ENCODE peak calls at places on chromosomes 6 and 20, in six cellular contexts. I is left ventricle myocardium inferior, X is gastrocnemius medialis, S is cardiac fibroblast, K is fibroblast of pulmonary artery, H is A673. P is an unnamed sample.

GRCh38 chr6:1817033-1817761 is 207.5 kb downstream of the FOXC1 start:
- DNase-seq in S (peak; percentile 64), I (no peak), X (no peak), K (peak; percentile 78), H (no peak), P (no peak)

GRCh38 chr6:150273457-150274309 is 95.1 kb upstream of the IYD start:
- DNase-seq in I (no peak), H (no peak), K (no peak), X (peak; percentile 84), S (no peak), P (no peak)

GRCh38 chr6:20876016-20876415 is 341.8 kb downstream of the CDKAL1 start:
- DNase-seq in S (peak; percentile 40), I (no peak), X (no peak), K (peak; percentile 50), H (peak; percentile 86), P (no peak)

GRCh38 chr20:43963872-43964791 is 49.5 kb downstream of the TOX2 start:
- DNase-seq in S (peak; percentile 83), H (peak; percentile 84), I (peak; percentile 63), K (peak; percentile 82), X (peak; percentile 35), P (no peak)

GRCh38 chr20:20273281-20273680 is 94.6 kb upstream of the INSM1 start:
- DNase-seq in K (no peak), I (no peak), X (no peak), H (no peak), S (no peak), P (peak; percentile 17)

GRCh38 chr20:48689388-48689787 is 138.4 kb downstream of the PREX1 start:
- DNase-seq in I (no peak), X (no peak), K (no peak), H (no peak), S (no peak), P (no peak)

GRCh38 chr20:41340327-41341055 is at the start of gene LPIN3:
- DNase-seq in S (peak; percentile 95), H (peak; percentile 89), X (peak; percentile 75), I (peak; percentile 92), K (peak; percentile 87), P (peak; percentile 89)

GRCh38 chr6:150276168-150276958 is 92.4 kb upstream of the IYD start:
- DNase-seq in H (no peak), I (no peak), K (no peak), X (no peak), S (no peak), P (no peak)

GRCh38 chr20:32636821-32637220 is 36.9 kb downstream of the C20orf203 start:
- DNase-seq in X (no peak), S (no peak), I (no peak), H (no peak), K (no peak), P (no peak)

GRCh38 chr20:39851459-39851858 is 837.6 kb downstream of the MAFB start:
- DNase-seq in H (no peak), S (no peak), X (no peak), I (no peak), K (peak; percentile 41), P (peak; percentile 49)

GRCh38 chr6:69918766-69919165 is 52.4 kb downstream of the COL19A1 start:
- DNase-seq in K (no peak), X (no peak), H (no peak), S (no peak), I (no peak), P (no peak)

GRCh38 chr6:9138856-9139426 is 703.6 kb upstream of the SLC35B3 start:
- DNase-seq in I (no peak), S (no peak), H (peak; percentile 18), X (no peak), K (no peak), P (no peak)

GRCh38 chr20:52433326-52434040 is 241.9 kb upstream of the ZFP64 start:
- DNase-seq in X (no peak), S (no peak), I (no peak), K (no peak), H (no peak), P (no peak)

GRCh38 chr20:47665221-47665991 is 119.9 kb downstream of the SULF2 start:
- DNase-seq in X (no peak), I (no peak), K (no peak), S (no peak), H (no peak), P (peak; percentile 84)

GRCh38 chr20:32203556-32204484 is 3.7 kb downstream of the PLAGL2 start:
- DNase-seq in S (no peak), I (no peak), X (no peak), H (no peak), K (peak; percentile 73), P (peak; percentile 94)

GRCh38 chr6:103327079-103327478 is 1532.6 kb downstream of the HACE1 start:
- DNase-seq in K (no peak), X (no peak), H (no peak), S (no peak), I (no peak), P (no peak)

GRCh38 chr20:37539956-37540455 is 12.3 kb upstream of the BLCAP start:
- DNase-seq in I (no peak), S (no peak), H (no peak), K (no peak), X (no peak), P (no peak)

GRCh38 chr20:8934362-8934761 is 134.5 kb upstream of the PLCB4 start:
- DNase-seq in I (no peak), H (no peak), X (no peak), K (no peak), S (no peak), P (no peak)

GRCh38 chr20:57834306-57834863 is 124.6 kb upstream of the PMEPA1 start:
- DNase-seq in H (no peak), K (no peak), I (no peak), S (no peak), X (no peak), P (no peak)

GRCh38 chr20:57831992-57832585 is 122.3 kb upstream of the PMEPA1 start:
- DNase-seq in X (no peak), H (no peak), K (no peak), S (no peak), I (no peak), P (no peak)

GRCh38 chr20:57837208-57838035 is 127.6 kb upstream of the PMEPA1 start:
- DNase-seq in K (no peak), I (no peak), H (no peak), X (no peak), S (no peak), P (no peak)

GRCh38 chr20:57835462-57836455 is 125.9 kb upstream of the PMEPA1 start:
- DNase-seq in H (no peak), X (no peak), S (no peak), I (no peak), K (no peak), P (no peak)

DNA sequence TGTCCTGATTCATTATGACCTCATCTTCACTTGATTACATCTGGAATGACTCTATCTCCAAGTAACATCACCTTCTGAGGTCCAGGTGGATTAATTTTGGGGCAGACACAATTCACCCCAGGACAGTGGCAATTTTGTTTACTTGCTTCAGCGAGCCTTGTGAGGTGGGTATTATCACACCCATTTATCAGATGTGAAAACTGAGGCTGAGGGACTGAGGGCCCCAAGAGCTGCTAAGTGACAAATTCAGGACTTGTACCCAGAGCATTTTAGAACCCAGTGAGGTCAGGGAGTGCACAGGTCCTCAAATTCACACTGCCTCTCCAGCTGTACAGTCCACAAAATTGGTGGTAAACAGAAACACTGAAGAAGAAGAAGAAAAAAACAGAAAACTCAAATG is 125.2 kb upstream of the PMEPA1 start:
- DNase-seq in S (no peak), I (no peak), X (no peak), K (no peak), H (no peak), P (peak; percentile 28)
- TF ChIP-seq CTCF in S (no peak), I (no peak), X (no peak), K (no peak), H (no peak), P (no peak)

DNA sequence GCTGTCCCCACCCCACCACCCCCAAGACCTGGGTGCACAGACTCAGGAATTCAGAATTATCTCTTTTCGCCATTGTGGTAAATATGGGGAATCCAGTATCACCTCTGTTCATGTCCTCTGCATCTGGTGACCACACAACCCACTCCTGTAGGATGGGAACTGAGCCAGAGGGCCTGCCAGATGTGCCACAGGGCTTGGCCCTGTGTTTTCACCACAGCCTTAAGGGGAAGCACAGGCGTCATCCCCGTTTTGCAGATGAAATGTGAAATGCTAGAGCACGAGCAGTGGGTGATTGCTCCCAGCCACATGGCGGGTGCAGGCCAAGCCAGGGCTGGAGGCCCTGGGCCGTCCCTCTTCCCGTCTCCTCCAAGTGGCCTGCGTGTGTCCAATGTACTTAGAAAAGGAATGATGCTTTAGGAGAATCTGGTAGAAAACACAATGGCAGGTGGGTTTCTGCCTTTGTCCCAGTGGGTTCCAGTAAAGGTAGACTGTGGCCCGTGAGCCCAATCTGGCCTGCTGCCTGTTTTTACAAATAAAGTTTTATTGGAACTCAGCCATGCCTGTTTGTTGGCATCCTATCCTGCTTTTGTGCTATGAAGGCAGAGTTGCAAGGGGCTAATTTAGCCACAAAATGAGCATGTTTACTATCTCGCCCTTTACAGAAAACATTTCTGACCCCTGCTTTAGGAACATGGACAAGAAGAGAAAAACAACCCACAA is 309.2 kb downstream of the CDH4 start:
- DNase-seq in I (no peak), X (no peak), K (no peak), S (no peak), H (no peak), P (no peak)
- H3K4me3 ChIP-seq in I (no peak overlapping the region), X (no peak overlapping the region), K (no peak overlapping the region), S (no peak overlapping the region), H (no peak overlapping the region), P (no peak overlapping the region)

DNA sequence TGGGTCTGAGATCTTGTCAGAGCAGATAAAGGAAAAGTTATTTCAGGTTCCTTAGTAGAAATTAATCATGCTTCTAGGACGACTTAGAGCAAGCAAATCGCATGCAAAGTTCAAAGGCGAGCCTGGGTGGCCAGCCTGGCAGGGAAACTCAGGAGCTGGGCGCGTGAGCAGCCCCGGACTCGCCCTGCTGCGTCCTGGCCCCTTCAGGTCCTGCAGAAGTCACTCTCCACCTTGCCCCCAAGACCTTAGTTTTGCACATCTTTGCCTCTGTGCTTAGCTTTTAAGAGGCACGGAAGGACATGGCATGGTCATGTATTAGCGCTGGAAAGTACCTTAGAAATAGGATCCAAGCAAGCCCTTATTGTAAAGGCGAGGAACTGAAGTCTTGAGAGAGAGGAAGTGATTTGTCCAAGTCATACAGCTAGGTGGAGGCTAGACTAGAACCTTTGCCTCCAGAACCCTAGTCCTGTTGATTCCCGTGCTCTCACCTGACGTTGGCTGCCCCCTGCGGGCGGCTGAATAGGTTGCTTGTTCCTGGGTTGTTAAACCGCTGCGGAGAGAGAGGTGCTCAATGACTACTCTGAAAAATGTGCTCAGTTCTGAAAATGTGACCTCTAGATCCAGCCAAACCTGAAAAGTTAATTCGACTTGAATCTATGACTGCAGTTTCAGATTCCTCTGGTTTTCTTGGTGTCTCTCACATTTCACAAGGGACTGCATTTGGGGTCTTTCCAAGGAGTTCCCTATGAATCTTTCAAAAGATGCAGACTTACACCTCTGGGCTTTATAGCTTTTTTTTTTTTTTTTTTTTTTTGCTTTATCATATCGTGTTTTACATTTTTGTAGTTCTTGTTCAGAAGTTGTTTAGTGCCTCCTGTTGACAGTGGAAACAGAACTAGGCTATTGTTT is 2.7 kb downstream of the MYB start:
- DNase-seq in S (peak; percentile 42), H (peak; percentile 46), X (no peak), K (peak; percentile 57), I (no peak), P (peak; percentile 59)
- TF ChIP-seq CTCF in S (peak; percentile 72), H (peak; percentile 39), X (no peak), K (peak; percentile 66), I (peak; percentile 42), P (peak; percentile 74)

GRCh38 chr6:167122827-167123657 is at the start of gene CCR6:
- DNase-seq in I (no peak), S (no peak), K (no peak), H (no peak), X (no peak), P (no peak)
- H3K4me3 ChIP-seq in I (no peak within 1 kb of the TSS), S (no peak within 1 kb of the TSS), K (no peak within 1 kb of the TSS), H (no peak within 1 kb of the TSS), X (no peak within 1 kb of the TSS), P (no peak within 1 kb of the TSS)

GRCh38 chr6:88761237-88762031 is 202.0 kb downstream of the RNGTT start:
- DNase-seq in I (no peak), K (no peak), H (peak; percentile 42), S (no peak), X (no peak), P (no peak)
- TF ChIP-seq CTCF in I (no peak), K (no peak), H (peak; percentile 39), S (no peak), X (no peak), P (no peak)

P was measured in bronchial epithelial cell.